ENCODE peak calls at places on chromosomes 4 and X, in ten cellular contexts. F is HCT116; R is activated CD8-positive, alpha-beta memory T cell treated with anti-CD3 and anti-CD28 coated beads for 48 hours; B is stimulated activated CD8-positive, alpha-beta memory T cell treated with anti-CD3 and anti-CD28 coated beads, Interleukin-7, amount 100 ng/mL, for 1 hour; N is CD8-positive, alpha-beta memory T cell; X is T-helper 9 cell; J is endothelial cell; S is EL; A is AG20443; K is GM06990. L is an unnamed sample.

GRCh38 chrX:16589826-16590225 is 60.1 kb upstream of the S100G start:
- DNase-seq in F (no peak), R (no peak), B (no peak), N (no peak), X (no peak), J (no peak), S (no peak), A (no peak), K (no peak), L (no peak)

GRCh38 chr4:3371038-3371437 is 70.7 kb upstream of the HGFAC start:
- DNase-seq in F (no peak), R (no peak), B (no peak), N (no peak), X (no peak), J (no peak), S (no peak), A (peak; percentile 6), K (no peak), L (no peak)

GRCh38 chr4:25702848-25703247 is 47.2 kb downstream of the SLC34A2 start:
- DNase-seq in F (no peak), R (no peak), B (no peak), N (no peak), X (no peak), J (no peak), S (peak; percentile 60), A (peak; percentile 82), K (no peak), L (peak; percentile 83)

GRCh38 chr4:88107406-88108107 is 50.9 kb downstream of the ABCG2 start:
- DNase-seq in F (no peak), R (no peak), B (no peak), N (no peak), X (no peak), J (no peak), S (peak; percentile 18), A (no peak), K (no peak), L (no peak)

GRCh38 chr4:178293601-178294000 is 851.4 kb upstream of the AGA start:
- DNase-seq in F (no peak), R (no peak), B (no peak), N (no peak), X (no peak), J (no peak), S (no peak), A (no peak), K (no peak), L (no peak)

GRCh38 chr4:110032603-110033002 is 119.9 kb downstream of the EGF start:
- DNase-seq in F (no peak), R (no peak), B (no peak), N (no peak), X (no peak), J (no peak), S (no peak), A (no peak), K (no peak), L (no peak)

GRCh38 chr4:108180513-108180912 is 11.8 kb upstream of the LEF1 start:
- DNase-seq in F (no peak), R (no peak), B (no peak), N (no peak), X (no peak), J (no peak), S (no peak), A (no peak), K (no peak), L (no peak)

GRCh38 chrX:78168065-78168464 is 28.6 kb upstream of the TAF9B start:
- DNase-seq in F (no peak), R (no peak), B (no peak), N (no peak), X (no peak), J (no peak), S (no peak), A (no peak), K (no peak), L (no peak)

GRCh38 chrX:149568701-149569296 is 18.5 kb downstream of the MAGEA9B start:
- DNase-seq in F (no peak), R (no peak), B (no peak), N (no peak), X (no peak), J (no peak), S (no peak), A (no peak), K (no peak), L (peak; percentile 12)

GRCh38 chr4:53023640-53024299 is 161.7 kb downstream of the RASL11B start:
- DNase-seq in F (no peak), R (no peak), B (no peak), N (no peak), X (no peak), J (no peak), S (no peak), A (no peak), K (no peak), L (no peak)

L was measured in cerebellum.